ENCODE peak calls at places on chromosomes 7 and 10, in five cellular contexts. D is SK-N-SH, H is IMR-90, I is K562, P is HepG2. M is an unnamed sample.

GRCh38 chr7:73841689-73842247 is 548 bp downstream of the METTL27 start:
- DNase-seq in D (peak; percentile 69), H (no peak), I (peak; percentile 55), P (no peak), M (no peak)

GRCh38 chr7:23546897-23547572 is 15.3 kb upstream of the TRA2A start:
- DNase-seq in D (peak; percentile 83), H (peak; percentile 91), I (peak; percentile 84), P (peak; percentile 87), M (peak; percentile 74)

GRCh38 chr10:129023057-129023456 is 444.0 kb upstream of the MGMT start:
- DNase-seq in D (no peak), H (peak; percentile 15), I (no peak), P (no peak), M (no peak)

GRCh38 chr10:78381072-78381471 is 347.4 kb downstream of the RPS24 start:
- DNase-seq in D (peak; percentile 43), H (no peak), I (peak; percentile 51), P (no peak), M (no peak)

GRCh38 chr7:149716007-149716931 is 57.1 kb downstream of the ZNF467 start:
- DNase-seq in D (peak; percentile 51), H (peak; percentile 23), I (peak; percentile 8), P (no peak), M (no peak)

GRCh38 chr10:3622845-3623621 is 162.0 kb downstream of the KLF6 start:
- DNase-seq in D (no peak), H (peak; percentile 55), I (no peak), P (no peak), M (peak; percentile 45)

GRCh38 chr10:113982745-113983144 is 60.9 kb upstream of the ADRB1 start:
- DNase-seq in D (no peak), H (no peak), I (no peak), P (no peak), M (no peak)

GRCh38 chr7:74017122-74017521 is 10.9 kb upstream of the ELN start:
- DNase-seq in D (no peak), H (no peak), I (no peak), P (no peak), M (no peak)

GRCh38 chr7:18521236-18521589 is 25.7 kb downstream of the HDAC9 start:
- DNase-seq in D (no peak), H (no peak), I (no peak), P (no peak), M (no peak)

GRCh38 chr10:114729103-114729659 is 71.1 kb upstream of the ABLIM1 start:
- DNase-seq in D (peak; percentile 67), H (no peak), I (no peak), P (no peak), M (no peak)

GRCh38 chr7:137601642-137602041 is 245.1 kb downstream of the DGKI start:
- DNase-seq in D (no peak), H (no peak), I (no peak), P (no peak), M (no peak)

GRCh38 chr10:70656489-70656888 is 15.8 kb upstream of the ADAMTS14 start:
- DNase-seq in D (no peak), H (peak; percentile 98), I (peak; percentile 72), P (no peak), M (peak; percentile 56)

GRCh38 chr7:46763348-46763747 is 818.6 kb downstream of the TNS3 start:
- DNase-seq in D (no peak), H (no peak), I (no peak), P (no peak), M (no peak)

GRCh38 chr7:115094163-115094562 is 172.3 kb downstream of the MDFIC start:
- DNase-seq in D (no peak), H (no peak), I (no peak), P (no peak), M (no peak)

GRCh38 chr7:42254217-42254616 is 17.2 kb upstream of the GLI3 start:
- DNase-seq in D (no peak), H (peak; percentile 46), I (no peak), P (no peak), M (no peak)

GRCh38 chr7:39310699-39311098 is 255.5 kb upstream of the YAE1 start:
- DNase-seq in D (no peak), H (no peak), I (no peak), P (no peak), M (no peak)

GRCh38 chr7:107890493-107890961 is 456 bp upstream of the DLD start:
- DNase-seq in D (peak; percentile 65), H (no peak), I (no peak), P (no peak), M (no peak)

GRCh38 chr10:121216721-121217181 is 365.6 kb downstream of the WDR11 start:
- DNase-seq in D (peak; percentile 19), H (no peak), I (no peak), P (no peak), M (no peak)

GRCh38 chr10:621981-622740 is 67.3 kb downstream of the DIP2C start:
- DNase-seq in D (no peak), H (peak; percentile 33), I (no peak), P (no peak), M (no peak)

GRCh38 chr7:91883676-91884362 is 3.3 kb upstream of the MTERF1 start:
- DNase-seq in D (no peak), H (no peak), I (no peak), P (no peak), M (no peak)

GRCh38 chr10:60281331-60281730 is 108.3 kb downstream of the ANK3 start:
- DNase-seq in D (no peak), H (peak; percentile 80), I (no peak), P (no peak), M (no peak)

GRCh38 chr10:3066317-3066931 is 924 bp upstream of the PFKP start:
- DNase-seq in D (peak; percentile 61), H (no peak), I (peak; percentile 47), P (no peak), M (no peak)

GRCh38 chr10:121426307-121426706 is 171.9 kb downstream of the FGFR2 start:
- DNase-seq in D (no peak), H (no peak), I (peak; percentile 57), P (no peak), M (no peak)

GRCh38 chr10:121104476-121105111 is 253.4 kb downstream of the WDR11 start:
- DNase-seq in D (no peak), H (no peak), I (no peak), P (no peak), M (no peak)

GRCh38 chr7:33805630-33806233 is 99.6 kb upstream of the BMPER start:
- DNase-seq in D (no peak), H (peak; percentile 64), I (no peak), P (no peak), M (no peak)

GRCh38 chr7:132386249-132386681 is 190.0 kb downstream of the PLXNA4 start:
- DNase-seq in D (peak; percentile 72), H (no peak), I (no peak), P (no peak), M (no peak)

GRCh38 chr7:98856021-98856422 is 13.8 kb downstream of the TMEM130 start:
- DNase-seq in D (peak; percentile 12), H (peak; percentile 48), I (no peak), P (no peak), M (no peak)

GRCh38 chr7:12287886-12288285 is 76.8 kb downstream of the TMEM106B start:
- DNase-seq in D (no peak), H (no peak), I (no peak), P (no peak), M (no peak)

GRCh38 chr7:74023037-74023436 is 4.9 kb upstream of the ELN start:
- DNase-seq in D (peak; percentile 83), H (peak; percentile 63), I (peak; percentile 50), P (peak; percentile 15), M (no peak)

GRCh38 chr10:33731322-33731721 is 396.9 kb upstream of the NRP1 start:
- DNase-seq in D (no peak), H (no peak), I (no peak), P (no peak), M (no peak)

GRCh38 chr7:95772771-95773581 is 622 bp downstream of the DYNC1I1 start:
- DNase-seq in D (no peak), H (no peak), I (no peak), P (no peak), M (no peak)

GRCh38 chr10:29057712-29058426 is 231.0 kb upstream of the LYZL1 start:
- DNase-seq in D (peak; percentile 45), H (peak; percentile 16), I (no peak), P (no peak), M (no peak)

GRCh38 chr7:126041472-126041871 is 1111.8 kb upstream of the POT1 start:
- DNase-seq in D (no peak), H (no peak), I (no peak), P (no peak), M (no peak)
- TF ChIP-seq MXI1 in D (no peak), H (no peak), I (no peak), P (no peak), M (no peak)

GRCh38 chr7:76315372-76315771 is 12.9 kb downstream of the HSPB1 start:
- DNase-seq in D (no peak), H (no peak), I (no peak), P (no peak), M (no peak)
- TF ChIP-seq MXI1 in D (no peak), H (no peak), I (no peak), P (no peak), M (no peak)

GRCh38 chr7:31111109-31111451 is 59.0 kb downstream of the ADCYAP1R1 start:
- DNase-seq in D (no peak), H (no peak), I (no peak), P (no peak), M (no peak)
- TF ChIP-seq MXI1 in D (no peak), H (no peak), I (no peak), P (no peak), M (no peak)

DNA sequence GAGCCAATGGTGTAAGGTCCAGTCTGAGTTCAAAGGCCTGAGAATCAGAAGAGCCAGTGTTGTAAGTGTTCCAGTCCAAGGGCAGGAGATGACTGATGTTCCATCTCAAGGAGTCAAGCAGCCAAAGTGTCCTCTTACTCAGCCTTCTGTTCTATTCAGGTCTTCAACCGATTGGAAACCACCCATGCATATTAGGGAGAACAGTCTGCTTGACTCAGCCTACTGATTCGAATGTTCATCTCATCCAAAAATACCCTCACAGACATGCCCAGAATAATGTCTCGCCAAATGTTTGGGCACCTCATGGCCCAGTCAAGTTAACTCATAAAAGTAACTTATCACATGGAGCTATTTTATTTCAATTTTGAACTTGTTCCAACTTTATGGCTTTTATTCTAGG is 2.9 kb upstream of the WDFY4 start:
- DNase-seq in D (no peak), H (no peak), I (no peak), P (no peak), M (no peak)
- TF ChIP-seq MXI1 in D (no peak), H (no peak), I (no peak), P (no peak), M (no peak)

DNA sequence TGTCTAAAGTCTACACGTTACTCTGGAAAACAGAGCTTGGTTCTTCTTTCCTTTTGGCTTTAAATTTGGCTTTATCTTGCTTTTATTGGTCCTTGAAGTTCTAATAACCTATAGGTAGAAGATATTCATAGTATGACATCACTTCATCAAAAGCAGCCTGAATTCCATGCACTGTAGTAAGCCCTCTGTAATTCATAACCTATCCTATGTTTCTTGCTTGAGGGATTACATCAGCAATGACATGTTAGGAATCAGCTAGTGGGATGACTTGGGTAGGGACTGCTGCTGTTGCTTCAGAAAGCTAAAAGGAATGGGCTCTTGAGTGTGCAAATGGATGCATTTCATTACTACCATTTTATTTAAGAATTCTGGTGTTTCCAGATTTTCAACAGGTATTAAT is 184.9 kb downstream of the PTEN start:
- DNase-seq in D (no peak), H (peak; percentile 76), I (no peak), P (no peak), M (no peak)
- TF ChIP-seq MXI1 in D (no peak), H (no peak), I (no peak), P (no peak), M (no peak)

GRCh38 chr10:75035975-75036708 is 75.3 kb upstream of the SAMD8 start:
- DNase-seq in D (no peak), H (peak; percentile 68), I (no peak), P (no peak), M (no peak)
- TF ChIP-seq MXI1 in D (no peak), H (peak; percentile 24), I (no peak), P (no peak), M (no peak)